ENCODE peak calls at places on chromosomes 3 and 15, in five cellular contexts. One of them, this sample, is unnamed.

GRCh38 chr3:13011369-13012227 is 61.6 kb downstream of the IQSEC1 start:
- DNase-seq in HepG2: peak
- DNase-seq in NT2/D1: no peak
- DNase-seq in GM12878: peak
- DNase-seq in H1: no peak
- DNase-seq in this sample: no peak

GRCh38 chr15:56042031-56042430 is 48.6 kb upstream of the NEDD4 start:
- DNase-seq in HepG2: no peak
- DNase-seq in NT2/D1: no peak
- DNase-seq in GM12878: no peak
- DNase-seq in H1: no peak
- DNase-seq in this sample: no peak

GRCh38 chr3:37608061-37608702 is 253.5 kb upstream of the CTDSPL start:
- DNase-seq in HepG2: peak
- DNase-seq in NT2/D1: no peak
- DNase-seq in GM12878: no peak
- DNase-seq in H1: no peak
- DNase-seq in this sample: no peak

GRCh38 chr3:139934557-139935070 is 371 bp upstream of the CLSTN2 start:
- DNase-seq in HepG2: no peak
- DNase-seq in NT2/D1: peak
- DNase-seq in GM12878: no peak
- DNase-seq in H1: peak
- DNase-seq in this sample: peak

GRCh38 chr15:70142322-70143191 is 44.8 kb upstream of the TLE3 start:
- DNase-seq in HepG2: no peak
- DNase-seq in NT2/D1: no peak
- DNase-seq in GM12878: no peak
- DNase-seq in H1: no peak
- DNase-seq in this sample: no peak

GRCh38 chr3:50401973-50402372 is 42.7 kb upstream of the TMEM115 start:
- DNase-seq in HepG2: no peak
- DNase-seq in NT2/D1: no peak
- DNase-seq in GM12878: no peak
- DNase-seq in H1: no peak
- DNase-seq in this sample: no peak

GRCh38 chr15:57655809-57656208 is 50.7 kb upstream of the POLR2M start:
- DNase-seq in HepG2: no peak
- DNase-seq in NT2/D1: no peak
- DNase-seq in GM12878: no peak
- DNase-seq in H1: no peak
- DNase-seq in this sample: no peak

GRCh38 chr3:58293516-58293915 is 12.5 kb upstream of the RPP14 start:
- DNase-seq in HepG2: no peak
- DNase-seq in NT2/D1: no peak
- DNase-seq in GM12878: no peak
- DNase-seq in H1: no peak
- DNase-seq in this sample: no peak

GRCh38 chr15:38335106-38335505 is 82.5 kb downstream of the SPRED1 start:
- DNase-seq in HepG2: no peak
- DNase-seq in NT2/D1: no peak
- DNase-seq in GM12878: no peak
- DNase-seq in H1: no peak
- DNase-seq in this sample: no peak

GRCh38 chr15:77144028-77144427 is 73.1 kb upstream of the TSPAN3 start:
- DNase-seq in HepG2: no peak
- DNase-seq in NT2/D1: no peak
- DNase-seq in GM12878: no peak
- DNase-seq in H1: no peak
- DNase-seq in this sample: no peak

GRCh38 chr3:58466899-58467563 is 24.9 kb upstream of the KCTD6 start:
- DNase-seq in HepG2: no peak
- DNase-seq in NT2/D1: no peak
- DNase-seq in GM12878: no peak
- DNase-seq in H1: no peak
- DNase-seq in this sample: no peak

GRCh38 chr15:39392469-39393047 is 188.3 kb upstream of the THBS1 start:
- DNase-seq in HepG2: no peak
- DNase-seq in NT2/D1: no peak
- DNase-seq in GM12878: no peak
- DNase-seq in H1: no peak
- DNase-seq in this sample: no peak

DNA sequence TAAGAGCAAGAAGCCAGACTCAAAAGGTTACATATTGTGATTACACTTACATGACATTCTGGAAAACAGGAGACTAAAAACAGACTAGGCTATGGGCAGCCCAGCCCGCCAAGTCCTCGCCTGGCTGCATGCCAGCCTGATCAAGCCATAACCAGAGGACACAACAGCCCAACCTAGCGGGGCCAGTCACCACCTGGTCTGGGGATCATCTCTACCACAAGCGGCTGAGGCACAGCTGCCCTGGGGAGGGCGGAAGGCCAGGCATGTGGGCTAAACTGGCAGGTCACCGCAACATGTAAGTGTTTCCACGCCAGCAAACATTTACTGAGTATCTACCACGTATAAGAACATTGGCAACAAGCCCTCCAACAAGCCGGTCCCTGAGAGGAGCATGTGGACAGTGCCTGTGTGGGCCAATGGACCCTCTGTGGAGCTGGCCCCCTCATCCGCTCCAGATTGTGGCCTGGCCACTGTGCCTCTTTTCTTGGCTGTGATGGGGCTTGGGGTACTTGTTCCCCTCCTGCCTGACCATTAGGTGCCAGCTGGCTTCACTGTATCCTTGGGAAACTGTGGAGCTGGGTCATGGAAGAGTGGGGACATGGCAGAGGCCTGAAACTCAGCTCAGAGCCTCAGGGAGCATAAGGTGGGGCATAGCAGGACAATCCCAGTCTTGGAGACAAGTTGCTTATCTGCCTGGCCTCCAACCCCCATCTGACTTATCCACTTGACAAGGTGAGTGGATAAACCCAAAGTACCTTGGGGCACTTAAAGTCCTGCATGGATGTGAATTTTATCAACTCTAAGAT is 9.0 kb downstream of the UBXN7 start:
- DNase-seq in HepG2: no peak
- DNase-seq in NT2/D1: no peak
- DNase-seq in GM12878: no peak
- DNase-seq in H1: no peak
- DNase-seq in this sample: peak
- TF ChIP-seq SUZ12 in HepG2: no peak
- TF ChIP-seq SUZ12 in NT2/D1: no peak
- TF ChIP-seq SUZ12 in GM12878: no peak
- TF ChIP-seq SUZ12 in H1: no peak
- TF ChIP-seq SUZ12 in this sample: no peak

GRCh38 chr15:87740655-87741344 is 515.7 kb downstream of the NTRK3 start:
- DNase-seq in HepG2: no peak
- DNase-seq in NT2/D1: no peak
- DNase-seq in GM12878: no peak
- DNase-seq in H1: no peak
- DNase-seq in this sample: no peak
- TF ChIP-seq SUZ12 in HepG2: no peak
- TF ChIP-seq SUZ12 in NT2/D1: no peak
- TF ChIP-seq SUZ12 in GM12878: no peak
- TF ChIP-seq SUZ12 in H1: no peak
- TF ChIP-seq SUZ12 in this sample: no peak

GRCh38 chr3:111077384-111077783 is 5.8 kb downstream of the NECTIN3 start:
- DNase-seq in HepG2: no peak
- DNase-seq in NT2/D1: no peak
- DNase-seq in GM12878: no peak
- DNase-seq in H1: no peak
- DNase-seq in this sample: no peak
- TF ChIP-seq SUZ12 in HepG2: no peak
- TF ChIP-seq SUZ12 in NT2/D1: no peak
- TF ChIP-seq SUZ12 in GM12878: no peak
- TF ChIP-seq SUZ12 in H1: no peak
- TF ChIP-seq SUZ12 in this sample: no peak

GRCh38 chr15:85777291-85778106 is 17.2 kb downstream of the KLHL25 start:
- DNase-seq in HepG2: no peak
- DNase-seq in NT2/D1: no peak
- DNase-seq in GM12878: no peak
- DNase-seq in H1: no peak
- DNase-seq in this sample: no peak

GRCh38 chr15:85781099-85781498 is 13.6 kb downstream of the KLHL25 start:
- DNase-seq in HepG2: peak
- DNase-seq in NT2/D1: no peak
- DNase-seq in GM12878: no peak
- DNase-seq in H1: no peak
- DNase-seq in this sample: no peak

GRCh38 chr15:85778107-85778776 is 16.5 kb downstream of the KLHL25 start:
- DNase-seq in HepG2: no peak
- DNase-seq in NT2/D1: no peak
- DNase-seq in GM12878: no peak
- DNase-seq in H1: no peak
- DNase-seq in this sample: no peak

GRCh38 chr15:85782112-85782511 is 12.6 kb downstream of the KLHL25 start:
- DNase-seq in HepG2: no peak
- DNase-seq in NT2/D1: no peak
- DNase-seq in GM12878: peak
- DNase-seq in H1: no peak
- DNase-seq in this sample: no peak

DNA sequence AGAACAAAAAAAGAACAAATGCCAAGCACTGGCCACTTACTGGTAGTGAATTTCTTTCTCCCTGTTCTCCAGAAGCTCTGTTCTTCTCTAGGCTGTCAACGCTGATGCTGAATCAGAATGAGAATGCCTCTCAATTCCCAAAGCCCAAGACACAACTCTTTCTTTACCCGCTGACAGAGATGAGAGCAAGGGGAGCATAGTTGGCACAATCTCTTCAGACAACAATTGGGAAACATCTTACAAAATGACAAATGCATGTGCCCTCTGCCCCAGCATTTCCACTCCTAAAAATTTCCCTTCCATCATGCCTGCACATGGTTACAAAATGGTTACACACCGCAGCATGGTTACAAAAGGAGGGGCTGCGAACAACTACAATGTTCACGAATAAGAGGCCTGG is 14.1 kb downstream of the KLHL25 start:
- DNase-seq in HepG2: no peak
- DNase-seq in NT2/D1: no peak
- DNase-seq in GM12878: no peak
- DNase-seq in H1: no peak
- DNase-seq in this sample: no peak
- TF ChIP-seq SUZ12 in HepG2: no peak
- TF ChIP-seq SUZ12 in NT2/D1: no peak
- TF ChIP-seq SUZ12 in GM12878: no peak
- TF ChIP-seq SUZ12 in H1: no peak
- TF ChIP-seq SUZ12 in this sample: no peak

DNA sequence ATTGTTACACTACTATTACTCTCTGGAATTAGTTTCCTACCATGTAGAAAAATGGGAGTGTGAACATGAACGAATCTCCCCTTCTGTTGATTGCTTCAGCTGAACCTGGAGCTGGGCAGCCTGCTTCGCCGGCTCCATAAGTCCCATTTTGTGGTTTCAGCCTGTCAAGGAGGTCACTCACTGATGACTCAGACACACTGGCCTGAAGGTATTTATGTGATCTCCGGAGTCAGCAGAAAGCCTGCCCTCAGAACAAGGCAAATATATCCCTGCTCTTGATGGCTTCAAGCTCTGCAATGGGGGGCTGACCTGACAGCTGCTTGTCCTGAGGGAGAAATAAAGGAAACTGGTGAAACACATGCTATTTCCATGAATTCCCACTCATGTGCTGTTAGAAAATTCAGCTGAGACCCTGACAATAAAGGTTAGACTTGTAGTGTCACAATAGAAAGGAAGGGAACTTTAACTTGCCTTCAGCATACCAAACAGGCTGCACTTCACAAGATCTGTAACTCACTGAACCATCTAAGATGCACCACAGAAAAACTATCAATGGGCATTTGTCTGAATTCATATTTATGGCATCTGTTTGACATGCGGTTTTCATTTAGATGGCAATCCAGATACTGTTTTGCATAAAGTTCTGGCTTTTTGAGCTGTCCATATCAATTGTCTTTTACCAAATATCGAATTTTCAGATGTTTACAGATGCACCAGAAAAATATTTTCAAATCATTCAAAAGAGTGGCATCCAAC is 282.0 kb upstream of the VEPH1 start:
- DNase-seq in HepG2: peak
- DNase-seq in NT2/D1: peak
- DNase-seq in GM12878: no peak
- DNase-seq in H1: no peak
- DNase-seq in this sample: peak
- TF ChIP-seq SUZ12 in HepG2: no peak
- TF ChIP-seq SUZ12 in NT2/D1: no peak
- TF ChIP-seq SUZ12 in GM12878: no peak
- TF ChIP-seq SUZ12 in H1: no peak
- TF ChIP-seq SUZ12 in this sample: no peak

This sample was measured in HEK293T.